ENCODE peak calls at places on chromosomes 12 and 14, in seven cellular contexts. C is stromal cell of bone marrow, Z is EL, B is breast epithelium, N is DMS153, L is glutamatergic neuron, G is PC-3. J is an unnamed sample.

GRCh38 chr12:101929365-101930041 is 52.1 kb downstream of the DRAM1 start:
- DNase-seq in N (no peak), G (no peak), C (no peak), B (no peak), Z (no peak), L (no peak), J (no peak)

GRCh38 chr12:95201056-95201670 is 16.1 kb downstream of the FGD6 start:
- DNase-seq in B (no peak), L (no peak), Z (peak; percentile 60), C (no peak), G (peak; percentile 87), N (no peak), J (no peak)

GRCh38 chr12:79933580-79934264 is 1.2 kb downstream of the PPP1R12A start:
- DNase-seq in Z (peak; percentile 26), B (no peak), L (no peak), N (no peak), C (no peak), G (peak; percentile 25), J (no peak)

GRCh38 chr12:130249376-130249775 is 87.1 kb downstream of the FZD10 start:
- DNase-seq in N (no peak), B (no peak), C (no peak), G (no peak), L (no peak), Z (no peak), J (no peak)

GRCh38 chr14:91369628-91370445 is 47.8 kb downstream of the CCDC88C start:
- DNase-seq in L (peak; percentile 65), C (no peak), G (peak; percentile 10), N (peak; percentile 60), Z (no peak), B (peak; percentile 35), J (peak; percentile 57)

GRCh38 chr12:131025939-131026702 is 72.4 kb downstream of the ADGRD1 start:
- DNase-seq in B (no peak), G (no peak), C (no peak), N (no peak), L (no peak), Z (no peak), J (no peak)

GRCh38 chr12:124507188-124508109 is 60.0 kb downstream of the NCOR2 start:
- DNase-seq in Z (peak; percentile 49), N (no peak), C (no peak), L (no peak), G (no peak), B (no peak), J (no peak)

GRCh38 chr12:65335021-65335714 is 56.7 kb downstream of the MSRB3 start:
- DNase-seq in L (no peak), G (peak; percentile 60), B (no peak), N (no peak), Z (peak; percentile 86), C (peak; percentile 40), J (no peak)

GRCh38 chr14:22532345-22533056 is 56.5 kb downstream of the DAD1 start:
- DNase-seq in L (no peak), N (no peak), Z (peak; percentile 67), G (no peak), B (no peak), C (no peak), J (no peak)

GRCh38 chr14:30995674-30996073 is 29.8 kb upstream of the AP4S1 start:
- DNase-seq in B (no peak), N (no peak), C (no peak), L (no peak), Z (no peak), G (no peak), J (no peak)

GRCh38 chr14:96576937-96577336 is 74.8 kb downstream of the PAPOLA start:
- DNase-seq in C (no peak), Z (no peak), B (no peak), G (no peak), N (peak; percentile 7), L (no peak), J (no peak)

GRCh38 chr14:21525571-21525970 is 575 bp downstream of the SALL2 start:
- DNase-seq in G (no peak), N (no peak), B (no peak), Z (peak; percentile 15), L (peak; percentile 30), C (no peak), J (no peak)

GRCh38 chr14:92407395-92407794 is 84.4 kb downstream of the SLC24A4 start:
- DNase-seq in Z (no peak), G (no peak), C (no peak), B (no peak), N (no peak), L (no peak), J (no peak)

GRCh38 chr12:21144309-21144708 is 13.3 kb downstream of the SLCO1B1 start:
- DNase-seq in N (no peak), B (no peak), Z (peak; percentile 1), G (no peak), C (no peak), L (no peak), J (no peak)

GRCh38 chr12:6822461-6823135 is 977 bp downstream of the GPR162 start:
- DNase-seq in Z (no peak), B (no peak), N (no peak), G (no peak), C (no peak), L (no peak), J (no peak)

GRCh38 chr12:91057349-91057748 is 475 bp downstream of the KERA start:
- DNase-seq in C (no peak), L (no peak), N (no peak), G (no peak), Z (no peak), B (no peak), J (no peak)

GRCh38 chr14:51479584-51480305 is 172.0 kb upstream of the FRMD6 start:
- DNase-seq in Z (no peak), G (peak; percentile 16), L (no peak), B (no peak), N (no peak), C (peak; percentile 51), J (no peak)

GRCh38 chr14:92153581-92153980 is 31.8 kb downstream of the CPSF2 start:
- DNase-seq in L (no peak), G (no peak), C (no peak), N (no peak), B (no peak), Z (no peak), J (peak; percentile 11)

GRCh38 chr14:61911534-61911933 is 149.3 kb downstream of the SNAPC1 start:
- DNase-seq in L (no peak), C (no peak), B (no peak), G (no peak), N (no peak), Z (no peak), J (no peak)

GRCh38 chr12:88451254-88451653 is 129.0 kb downstream of the KITLG start:
- DNase-seq in L (no peak), C (no peak), G (no peak), Z (no peak), N (no peak), B (no peak), J (no peak)

GRCh38 chr12:5258498-5258897 is 173.4 kb upstream of the NTF3 start:
- DNase-seq in N (no peak), C (peak; percentile 98), B (no peak), Z (peak; percentile 90), G (no peak), L (no peak), J (no peak)

GRCh38 chr12:2893007-2893406 is 2.3 kb downstream of the TULP3 start:
- DNase-seq in N (no peak), G (peak; percentile 71), C (peak; percentile 86), B (no peak), L (no peak), Z (peak; percentile 89), J (no peak)

GRCh38 chr12:8508912-8509841 is 4.1 kb upstream of the CLEC4D start:
- DNase-seq in G (no peak), B (no peak), N (no peak), L (peak; percentile 12), C (no peak), Z (no peak), J (no peak)

GRCh38 chr12:26109343-26109841 is 15.4 kb downstream of the BHLHE41 start:
- DNase-seq in G (no peak), C (no peak), B (no peak), Z (no peak), L (no peak), N (no peak), J (peak; percentile 68)

GRCh38 chr12:29639893-29640495 is 142.5 kb upstream of the OVCH1 start:
- DNase-seq in Z (no peak), G (no peak), L (no peak), N (no peak), C (no peak), B (no peak), J (no peak)

GRCh38 chr12:67623259-67623658 is 25.3 kb upstream of the DYRK2 start:
- DNase-seq in B (no peak), N (no peak), G (no peak), C (no peak), Z (no peak), L (no peak), J (no peak)

GRCh38 chr14:21526672-21527319 is 650 bp upstream of the SALL2 start:
- DNase-seq in G (no peak), N (peak; percentile 38), B (no peak), L (no peak), Z (no peak), C (no peak), J (peak; percentile 27)

GRCh38 chr12:10165421-10165820 is 6.5 kb downstream of the OLR1 start:
- DNase-seq in G (no peak), B (no peak), N (no peak), L (no peak), Z (peak; percentile 72), C (no peak), J (no peak)

GRCh38 chr14:20684662-20685456 is 499 bp downstream of the RNASE4 start:
- DNase-seq in L (peak; percentile 24), Z (peak; percentile 64), B (peak; percentile 45), G (peak; percentile 50), N (no peak), C (peak; percentile 38), J (no peak)

GRCh38 chr12:68319988-68320623 is 12.1 kb downstream of the MDM1 start:
- DNase-seq in C (peak; percentile 80), Z (peak; percentile 68), B (no peak), N (no peak), L (no peak), G (no peak), J (no peak)

GRCh38 chr12:52836042-52836466 is 1.9 kb upstream of the KRT79 start:
- DNase-seq in G (peak; percentile 51), Z (peak; percentile 75), B (no peak), C (peak; percentile 12), N (no peak), L (no peak), J (no peak)

GRCh38 chr14:99751539-99752485 is 41.4 kb upstream of the EML1 start:
- DNase-seq in L (no peak), C (no peak), N (no peak), Z (peak; percentile 73), G (peak; percentile 41), B (no peak), J (no peak)